ENCODE peak calls at places on chromosomes 3 and 15, in six cellular contexts. A is GM23338, N is SK-N-SH, G is PC-3, Y is sigmoid colon, K is fibroblast of lung. R is an unnamed sample.

GRCh38 chr3:25043757-25044156 is 384.3 kb upstream of the RARB start:
- DNase-seq in K (no peak), A (no peak), Y (no peak), G (no peak), N (peak; percentile 28), R (no peak)

GRCh38 chr15:60635507-60636352 is 156.8 kb upstream of the ICE2 start:
- DNase-seq in G (no peak), K (peak; percentile 36), N (no peak), A (no peak), Y (no peak), R (no peak)

GRCh38 chr15:78084359-78084750 is 6.8 kb upstream of the TBC1D2B start:
- DNase-seq in G (no peak), K (no peak), A (no peak), N (peak; percentile 45), Y (peak; percentile 63), R (no peak)

GRCh38 chr3:20608054-20608738 is 422.2 kb upstream of the SGO1 start:
- DNase-seq in Y (no peak), A (no peak), K (no peak), G (peak; percentile 21), N (no peak), R (no peak)

GRCh38 chr3:184178522-184179138 is 4.0 kb downstream of the AP2M1 start:
- DNase-seq in Y (peak; percentile 38), K (no peak), N (no peak), A (no peak), G (no peak), R (no peak)

GRCh38 chr15:25170113-25170731 is 215.4 kb downstream of the SNRPN start:
- DNase-seq in G (no peak), Y (peak; percentile 38), K (no peak), A (no peak), N (no peak), R (no peak)

GRCh38 chr3:11238057-11238456 is 34.1 kb upstream of the ATG7 start:
- DNase-seq in A (no peak), K (peak; percentile 97), G (peak; percentile 89), Y (no peak), N (no peak), R (peak; percentile 75)

GRCh38 chr15:26357653-26358052 is 415.2 kb downstream of the GABRB3 start:
- DNase-seq in N (no peak), A (no peak), K (no peak), G (no peak), Y (no peak), R (no peak)

GRCh38 chr15:78358114-78358513 is 18.0 kb downstream of the CRABP1 start:
- DNase-seq in K (no peak), G (no peak), Y (no peak), N (no peak), A (peak; percentile 70), R (no peak)

GRCh38 chr15:100241572-100242479 is 99.9 kb downstream of the ADAMTS17 start:
- DNase-seq in K (peak; percentile 86), Y (no peak), A (peak; percentile 58), G (peak; percentile 95), N (no peak), R (peak; percentile 46)

GRCh38 chr15:34883633-34884032 is 85.9 kb downstream of the AQR start:
- DNase-seq in A (no peak), Y (no peak), G (peak; percentile 7), N (no peak), K (peak; percentile 23), R (no peak)

GRCh38 chr15:68447976-68448755 is 16.2 kb upstream of the ITGA11 start:
- DNase-seq in N (no peak), G (no peak), A (no peak), Y (no peak), K (no peak), R (no peak)

GRCh38 chr3:51982352-51982837 is 940 bp upstream of the ACY1 start:
- DNase-seq in N (peak; percentile 87), A (peak; percentile 79), G (peak; percentile 75), Y (no peak), K (no peak), R (no peak)

GRCh38 chr3:25597535-25598101 is 67.1 kb downstream of the TOP2B start:
- DNase-seq in Y (no peak), A (no peak), K (no peak), G (no peak), N (no peak), R (no peak)

GRCh38 chr3:45244356-45244755 is 18.3 kb upstream of the TMEM158 start:
- DNase-seq in G (no peak), A (no peak), N (no peak), Y (no peak), K (no peak), R (no peak)

GRCh38 chr3:103388214-103388613 is 953.4 kb downstream of the ZPLD1 start:
- DNase-seq in G (no peak), A (no peak), K (peak; percentile 54), N (no peak), Y (no peak), R (no peak)

GRCh38 chr3:127012091-127012490 is 29.2 kb downstream of the PLXNA1 start:
- DNase-seq in A (no peak), G (no peak), K (peak; percentile 49), N (no peak), Y (no peak), R (no peak)

GRCh38 chr15:62362608-62363007 is 197.5 kb upstream of the C2CD4B start:
- DNase-seq in A (no peak), G (no peak), Y (no peak), N (no peak), K (peak; percentile 85), R (no peak)

GRCh38 chr3:127072221-127072771 is 89.4 kb downstream of the PLXNA1 start:
- DNase-seq in A (no peak), G (no peak), Y (peak; percentile 57), N (no peak), K (no peak), R (no peak)

GRCh38 chr15:98881526-98882517 is 125.8 kb downstream of the PGPEP1L start:
- DNase-seq in N (peak; percentile 67), A (peak; percentile 76), K (peak; percentile 64), Y (no peak), G (peak; percentile 65), R (no peak)

GRCh38 chr15:100150906-100151305 is 190.9 kb downstream of the ADAMTS17 start:
- DNase-seq in N (no peak), A (no peak), Y (no peak), K (no peak), G (no peak), R (no peak)

GRCh38 chr3:36969540-36970432 is 23.1 kb downstream of the EPM2AIP1 start:
- DNase-seq in K (peak; percentile 73), Y (no peak), G (peak; percentile 55), A (peak; percentile 80), N (peak; percentile 88), R (peak; percentile 96)

GRCh38 chr3:48548165-48548564 is 8.4 kb downstream of the PFKFB4 start:
- DNase-seq in A (no peak), Y (no peak), N (no peak), K (no peak), G (no peak), R (no peak)

GRCh38 chr3:153829596-153830170 is 291.5 kb upstream of the ARHGEF26 start:
- DNase-seq in Y (no peak), K (peak; percentile 32), G (peak; percentile 74), N (no peak), A (no peak), R (peak; percentile 86)

GRCh38 chr3:17070560-17070959 is 185.8 kb downstream of the PLCL2 start:
- DNase-seq in A (peak; percentile 57), G (peak; percentile 87), N (no peak), K (peak; percentile 11), Y (no peak), R (no peak)

GRCh38 chr3:135503429-135504083 is 462.0 kb upstream of the PPP2R3A start:
- DNase-seq in A (peak; percentile 95), G (peak; percentile 72), Y (peak; percentile 73), K (peak; percentile 54), N (peak; percentile 68), R (peak; percentile 45)

GRCh38 chr3:71168043-71168720 is 415.3 kb downstream of the FOXP1 start:
- DNase-seq in N (no peak), A (no peak), G (peak; percentile 32), Y (no peak), K (peak; percentile 75), R (no peak)

GRCh38 chr3:147816770-147817169 is 407.6 kb downstream of the ZIC1 start:
- DNase-seq in K (no peak), N (no peak), A (no peak), G (peak; percentile 43), Y (peak; percentile 61), R (peak; percentile 1)

GRCh38 chr3:63514678-63515077 is 137.8 kb upstream of the SNTN start:
- DNase-seq in Y (no peak), G (no peak), A (no peak), N (no peak), K (no peak), R (no peak)

GRCh38 chr15:36942248-36942827 is 158.0 kb downstream of the MEIS2 start:
- DNase-seq in K (no peak), A (peak; percentile 29), G (no peak), N (no peak), Y (no peak), R (no peak)
- H3K4me1 ChIP-seq in K (no peaks in the 10 kb centered on the region), A (peaks cover 21% of the 10 kb centered on the region), G (no peaks in the 10 kb centered on the region), N (no peaks in the 10 kb centered on the region), Y (no peaks in the 10 kb centered on the region), R (no peaks in the 10 kb centered on the region)

DNA sequence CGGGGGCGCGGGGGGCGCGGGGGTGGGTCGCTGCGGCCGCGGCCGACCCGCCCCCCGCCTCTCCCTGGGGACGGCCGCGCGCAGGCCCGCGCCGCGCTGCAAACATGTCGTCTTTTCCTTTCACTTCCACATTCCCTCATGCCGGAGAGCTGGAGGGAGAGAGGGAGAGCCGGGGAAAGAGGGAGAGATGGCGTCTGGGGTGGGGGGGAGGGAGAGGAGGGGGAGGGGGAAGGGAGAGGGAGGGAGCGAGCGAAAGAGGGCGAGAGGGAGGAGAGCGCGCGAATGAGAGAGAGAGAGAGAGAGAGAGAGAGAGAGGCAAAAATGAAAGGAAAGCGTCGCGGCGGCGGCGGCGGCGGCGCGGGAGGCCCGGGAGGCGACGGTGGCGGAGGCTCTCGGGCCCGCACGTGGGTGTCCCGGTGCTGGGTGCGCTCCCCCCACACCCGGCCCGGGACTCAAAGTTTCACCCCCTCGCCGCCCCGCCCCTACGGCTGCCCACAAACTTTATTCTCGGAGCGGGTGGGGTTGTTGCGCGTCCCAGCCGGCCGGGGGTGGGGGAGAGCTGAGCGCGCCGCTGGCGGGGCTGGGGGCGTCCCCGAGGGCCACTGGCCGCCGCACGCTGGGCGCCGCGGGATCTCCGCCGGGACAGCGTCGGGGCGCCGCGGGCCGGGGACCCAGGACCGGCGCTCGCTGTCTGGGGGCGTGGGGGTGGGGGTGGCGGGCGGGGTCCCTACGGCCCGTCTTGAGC is 731 bp downstream of the ZNF710 start:
- DNase-seq in N (peak; percentile 86), K (peak; percentile 66), A (peak; percentile 83), Y (peak; percentile 83), G (peak; percentile 43), R (peak; percentile 31)
- H3K4me1 ChIP-seq in N (peaks cover 16% of the 10 kb centered on the region), K (peaks cover 35% of the 10 kb centered on the region), A (peaks cover 47% of the 10 kb centered on the region), Y (no peaks in the 10 kb centered on the region), G (peaks cover 77% of the 10 kb centered on the region), R (peaks cover 30% of the 10 kb centered on the region)

DNA sequence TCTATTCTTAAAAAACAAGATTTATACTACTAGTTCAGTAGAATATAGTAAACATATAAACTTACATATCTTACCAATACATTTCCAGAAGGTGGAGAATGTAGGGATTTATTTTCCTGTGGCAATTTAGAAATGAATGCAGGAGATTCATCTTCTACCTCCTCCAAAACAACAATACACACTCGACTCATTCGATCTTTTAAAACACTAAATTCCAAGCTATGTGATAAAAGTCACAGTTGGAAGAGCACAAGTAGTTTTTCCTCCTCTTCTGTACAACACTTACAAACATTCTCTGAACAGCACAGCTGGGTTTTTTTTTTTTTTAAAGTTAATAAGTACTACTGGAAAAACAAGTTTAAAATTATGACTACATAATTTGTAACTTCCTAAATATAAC is 1.4 kb downstream of the ANKRD28 start:
- DNase-seq in G (no peak), N (no peak), Y (no peak), K (no peak), A (no peak), R (no peak)
- H3K4me1 ChIP-seq in G (peaks cover 59% of the 10 kb centered on the region), N (peaks cover 22% of the 10 kb centered on the region), Y (no peaks in the 10 kb centered on the region), K (peaks cover 2% of the 10 kb centered on the region), A (peaks cover 37% of the 10 kb centered on the region), R (peaks cover 25% of the 10 kb centered on the region)

GRCh38 chr3:73547427-73548036 is 77.2 kb downstream of the PDZRN3 start:
- DNase-seq in N (no peak), A (peak; percentile 29), Y (no peak), K (peak; percentile 83), G (no peak), R (no peak)
- H3K4me1 ChIP-seq in N (peaks cover 39% of the 10 kb centered on the region), A (peaks cover 14% of the 10 kb centered on the region), Y (no peaks in the 10 kb centered on the region), K (peaks cover 15% of the 10 kb centered on the region), G (no peaks in the 10 kb centered on the region), R (peaks cover 16% of the 10 kb centered on the region)

R was measured in foreskin keratinocyte.